ENCODE peak calls at places on chromosomes 3 and 15, in seven cellular contexts. A, Z, Q, K, S, W and O are unnamed samples.

GRCh38 chr15:64634020-64634419 is 141.4 kb downstream of the RBPMS2 start:
- DNase-seq in Z (peak), Q (no peak), S (no peak), K (peak), A (no peak), W (peak), O (no peak)

GRCh38 chr15:77532067-77532710 is 100.5 kb downstream of the LINGO1 start:
- DNase-seq in A (no peak), Z (no peak), K (no peak), W (no peak), S (no peak), Q (no peak), O (no peak)

GRCh38 chr3:24272875-24273274 is 221.8 kb downstream of the THRB start:
- DNase-seq in Q (no peak), Z (no peak), A (no peak), S (no peak), K (no peak), W (no peak), O (no peak)

GRCh38 chr3:197454014-197454413 is 101.8 kb downstream of the BDH1 start:
- DNase-seq in A (no peak), S (no peak), W (peak), K (no peak), Z (no peak), Q (no peak), O (no peak)

GRCh38 chr15:67010898-67011619 is 54.3 kb upstream of the SMAD3 start:
- DNase-seq in Q (no peak), A (no peak), S (no peak), Z (no peak), W (no peak), K (no peak), O (no peak)

GRCh38 chr3:120831066-120831465 is 76.9 kb upstream of the STXBP5L start:
- DNase-seq in W (no peak), A (no peak), Q (no peak), S (no peak), Z (no peak), K (no peak), O (no peak)

GRCh38 chr3:119589087-119589773 is 8.5 kb upstream of the PLA1A start:
- DNase-seq in W (no peak), A (no peak), S (no peak), Q (no peak), Z (no peak), K (no peak), O (no peak)

GRCh38 chr3:157388051-157388450 is 48.6 kb upstream of the PTX3 start:
- DNase-seq in K (no peak), Z (no peak), A (no peak), W (no peak), S (no peak), Q (no peak), O (no peak)

GRCh38 chr15:80989110-80989517 is 505 bp downstream of the MESD start:
- DNase-seq in K (peak), S (no peak), A (no peak), W (no peak), Q (no peak), Z (no peak), O (no peak)

GRCh38 chr3:10173926-10174435 is 9.3 kb downstream of the IRAK2 start:
- DNase-seq in S (no peak), Z (no peak), Q (no peak), A (no peak), W (no peak), K (peak), O (peak)

GRCh38 chr15:39130556-39131379 is 450.1 kb upstream of the THBS1 start:
- DNase-seq in Z (no peak), W (no peak), A (no peak), S (no peak), Q (no peak), K (no peak), O (no peak)

GRCh38 chr3:135513106-135514063 is 452.1 kb upstream of the PPP2R3A start:
- DNase-seq in W (no peak), K (peak), A (no peak), S (no peak), Q (no peak), Z (no peak), O (no peak)

GRCh38 chr3:45591547-45591912 is 3.0 kb upstream of the LIMD1 start:
- DNase-seq in A (no peak), K (no peak), W (no peak), Z (no peak), S (no peak), Q (no peak), O (peak)

GRCh38 chr15:81062937-81063336 is 62.2 kb downstream of the TLNRD1 start:
- DNase-seq in W (no peak), Q (no peak), Z (no peak), S (no peak), A (no peak), K (no peak), O (no peak)

GRCh38 chr3:114365268-114365667 is 71.4 kb downstream of the TIGIT start:
- DNase-seq in Q (no peak), S (no peak), A (no peak), Z (no peak), K (no peak), W (no peak), O (no peak)

GRCh38 chr15:34650177-34650576 is 66.7 kb upstream of the GOLGA8B start:
- DNase-seq in K (peak), Z (no peak), Q (no peak), W (no peak), A (no peak), S (no peak), O (no peak)

GRCh38 chr15:74314897-74315438 is 52.5 kb downstream of the CYP11A1 start:
- DNase-seq in S (no peak), Q (no peak), Z (no peak), W (no peak), A (no peak), K (peak), O (no peak)